ENCODE peak calls at places on chromosome 7, in seven cellular contexts. X, Q, U, A, J, T and M are unnamed samples.

GRCh38 chr7:151104411-151105235 is 18.3 kb downstream of the AGAP3 start:
- DNase-seq in X (no peak), Q (no peak), U (no peak), A (no peak), J (no peak), T (no peak), M (no peak)

GRCh38 chr7:102111758-102112119 is 174.9 kb upstream of the SH2B2 start:
- DNase-seq in X (no peak), Q (no peak), U (no peak), A (no peak), J (peak), T (peak), M (peak)

GRCh38 chr7:157613575-157614322 is 276.9 kb downstream of the DNAJB6 start:
- DNase-seq in X (no peak), Q (no peak), U (no peak), A (no peak), J (no peak), T (peak), M (peak)

GRCh38 chr7:98058186-98058585 is 48.5 kb upstream of the LMTK2 start:
- DNase-seq in X (no peak), Q (no peak), U (no peak), A (no peak), J (no peak), T (no peak), M (no peak)

GRCh38 chr7:29884399-29885272 is 78.3 kb downstream of the WIPF3 start:
- DNase-seq in X (no peak), Q (no peak), U (no peak), A (peak), J (peak), T (peak), M (no peak)

GRCh38 chr7:42550706-42551470 is 313.9 kb upstream of the GLI3 start:
- DNase-seq in X (no peak), Q (no peak), U (no peak), A (no peak), J (no peak), T (no peak), M (no peak)

GRCh38 chr7:129664029-129665012 is 52.8 kb downstream of the NRF1 start:
- DNase-seq in X (peak), Q (no peak), U (no peak), A (no peak), J (no peak), T (no peak), M (no peak)

GRCh38 chr7:155375337-155376277 is 77.9 kb downstream of the INSIG1 start:
- DNase-seq in X (no peak), Q (no peak), U (no peak), A (no peak), J (no peak), T (no peak), M (no peak)

GRCh38 chr7:111855842-111856227 is 293.5 kb upstream of the IMMP2L start:
- DNase-seq in X (peak), Q (no peak), U (no peak), A (no peak), J (no peak), T (no peak), M (no peak)

GRCh38 chr7:43234968-43235367 is 122.5 kb downstream of the HECW1 start:
- DNase-seq in X (no peak), Q (no peak), U (no peak), A (no peak), J (no peak), T (no peak), M (no peak)

GRCh38 chr7:68707958-68708357 is 890.3 kb upstream of the AUTS2 start:
- DNase-seq in X (no peak), Q (no peak), U (no peak), A (no peak), J (no peak), T (no peak), M (no peak)

GRCh38 chr7:1646957-1647891 is 22.9 kb upstream of the ELFN1 start:
- DNase-seq in X (no peak), Q (peak), U (no peak), A (peak), J (peak), T (no peak), M (no peak)

GRCh38 chr7:129675521-129675920 is 64.0 kb downstream of the NRF1 start:
- DNase-seq in X (no peak), Q (no peak), U (no peak), A (no peak), J (no peak), T (no peak), M (no peak)

GRCh38 chr7:129240119-129240815 is 15.4 kb downstream of the AHCYL2 start:
- DNase-seq in X (no peak), Q (no peak), U (no peak), A (no peak), J (no peak), T (no peak), M (no peak)

GRCh38 chr7:40847921-40848320 is 713.1 kb downstream of the SUGCT start:
- DNase-seq in X (no peak), Q (no peak), U (no peak), A (no peak), J (no peak), T (no peak), M (no peak)

GRCh38 chr7:131108212-131108980 is 219.3 kb upstream of the MKLN1 start:
- DNase-seq in X (peak), Q (no peak), U (no peak), A (peak), J (no peak), T (no peak), M (no peak)

GRCh38 chr7:94996331-94996730 is 88.9 kb downstream of the PPP1R9A start:
- DNase-seq in X (no peak), Q (no peak), U (no peak), A (no peak), J (no peak), T (no peak), M (no peak)

GRCh38 chr7:141362580-141363435 is 188.4 kb upstream of the AGK start:
- DNase-seq in X (peak), Q (no peak), U (no peak), A (no peak), J (no peak), T (no peak), M (no peak)

GRCh38 chr7:69609901-69610674 is 11.8 kb downstream of the AUTS2 start:
- DNase-seq in X (no peak), Q (no peak), U (no peak), A (no peak), J (no peak), T (no peak), M (no peak)

GRCh38 chr7:156499247-156499881 is 141.2 kb upstream of the RNF32 start:
- DNase-seq in X (no peak), Q (no peak), U (no peak), A (no peak), J (no peak), T (no peak), M (no peak)

GRCh38 chr7:47886412-47886811 is 61.9 kb downstream of the PKD1L1 start:
- DNase-seq in X (no peak), Q (no peak), U (no peak), A (no peak), J (no peak), T (no peak), M (no peak)

GRCh38 chr7:28615091-28615490 is 202.8 kb downstream of the CREB5 start:
- DNase-seq in X (peak), Q (no peak), U (no peak), A (no peak), J (no peak), T (no peak), M (no peak)

GRCh38 chr7:112937651-112938390 is 147.6 kb upstream of the TMEM168 start:
- DNase-seq in X (no peak), Q (no peak), U (no peak), A (no peak), J (no peak), T (no peak), M (no peak)

GRCh38 chr7:45203947-45204445 is 46.4 kb downstream of the RAMP3 start:
- DNase-seq in X (no peak), Q (no peak), U (no peak), A (no peak), J (no peak), T (no peak), M (no peak)

GRCh38 chr7:113636727-113637421 is 281.9 kb downstream of the PPP1R3A start:
- DNase-seq in X (no peak), Q (no peak), U (no peak), A (no peak), J (no peak), T (no peak), M (no peak)

GRCh38 chr7:108525327-108525984 is 479 bp downstream of the PNPLA8 start:
- DNase-seq in X (peak), Q (peak), U (no peak), A (no peak), J (no peak), T (no peak), M (no peak)

GRCh38 chr7:69177326-69177897 is 420.9 kb upstream of the AUTS2 start:
- DNase-seq in X (no peak), Q (peak), U (no peak), A (no peak), J (peak), T (no peak), M (no peak)

GRCh38 chr7:111056371-111056770 is 34.6 kb upstream of the LRRN3 start:
- DNase-seq in X (no peak), Q (no peak), U (no peak), A (no peak), J (no peak), T (no peak), M (no peak)

GRCh38 chr7:22731781-22732180 is 4.8 kb downstream of the IL6 start:
- DNase-seq in X (no peak), Q (no peak), U (no peak), A (no peak), J (no peak), T (no peak), M (no peak)

GRCh38 chr7:142407939-142408573 is 150.2 kb upstream of the PRSS58 start:
- DNase-seq in X (no peak), Q (no peak), U (no peak), A (no peak), J (no peak), T (no peak), M (no peak)

GRCh38 chr7:154744226-154744860 is 258.6 kb downstream of the PAXIP1 start:
- DNase-seq in X (peak), Q (no peak), U (no peak), A (peak), J (no peak), T (no peak), M (no peak)

GRCh38 chr7:80584778-80585177 is 53.7 kb upstream of the CD36 start:
- DNase-seq in X (peak), Q (peak), U (no peak), A (no peak), J (no peak), T (no peak), M (no peak)

GRCh38 chr7:73742753-73743641 is 4.4 kb upstream of the ABHD11 start:
- DNase-seq in X (peak), Q (no peak), U (no peak), A (peak), J (no peak), T (peak), M (peak)

DNA sequence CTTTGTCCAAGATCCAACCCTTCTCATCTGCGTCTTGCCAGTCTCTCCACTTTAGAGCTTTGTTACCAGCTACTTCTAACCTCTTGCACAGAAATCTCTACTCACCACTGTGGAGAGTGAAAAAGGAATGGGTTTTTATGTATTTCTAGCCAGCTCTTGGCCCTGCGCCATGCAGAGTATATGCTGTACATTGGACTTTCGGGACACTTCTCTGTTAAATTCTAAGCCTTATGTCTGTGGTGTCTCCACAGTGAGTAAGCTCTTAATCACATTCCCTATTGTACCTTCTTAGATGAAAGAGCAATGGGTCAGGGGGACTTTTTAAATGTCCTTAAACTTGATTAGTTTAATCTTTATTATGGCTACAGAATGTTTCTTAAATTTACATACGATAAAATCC is 253.0 kb upstream of the C7orf33 start:
- DNase-seq in X (no peak), Q (no peak), U (no peak), A (no peak), J (no peak), T (no peak), M (no peak)
- TF ChIP-seq POLR2A in X (no peak), Q (no peak), U (no peak), A (no peak), J (no peak), T (no peak), M (no peak)

DNA sequence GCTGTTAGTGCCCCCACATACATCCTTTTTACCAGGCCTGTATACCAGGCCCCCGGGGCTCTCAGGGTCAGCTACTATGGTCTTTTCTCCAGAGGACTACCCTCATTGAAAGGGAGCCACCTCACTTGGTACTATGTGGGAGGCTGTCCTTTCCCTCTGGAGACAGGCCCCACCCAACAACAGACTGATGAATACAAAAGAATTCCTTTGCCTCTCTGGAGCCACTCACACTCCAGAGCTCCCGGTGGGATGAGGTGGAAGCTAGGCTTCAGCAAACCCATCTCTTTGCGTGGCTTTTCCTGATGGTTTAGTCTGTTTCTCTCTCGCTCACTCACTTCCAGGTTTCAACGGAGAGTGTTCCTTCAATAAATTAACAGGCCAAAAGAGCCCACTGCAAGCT is 30.3 kb downstream of the ANKMY2 start:
- DNase-seq in X (no peak), Q (no peak), U (no peak), A (no peak), J (no peak), T (no peak), M (no peak)
- TF ChIP-seq CTCF in X (no peak), Q (no peak), U (no peak), A (no peak), J (no peak), T (no peak), M (no peak)

DNA sequence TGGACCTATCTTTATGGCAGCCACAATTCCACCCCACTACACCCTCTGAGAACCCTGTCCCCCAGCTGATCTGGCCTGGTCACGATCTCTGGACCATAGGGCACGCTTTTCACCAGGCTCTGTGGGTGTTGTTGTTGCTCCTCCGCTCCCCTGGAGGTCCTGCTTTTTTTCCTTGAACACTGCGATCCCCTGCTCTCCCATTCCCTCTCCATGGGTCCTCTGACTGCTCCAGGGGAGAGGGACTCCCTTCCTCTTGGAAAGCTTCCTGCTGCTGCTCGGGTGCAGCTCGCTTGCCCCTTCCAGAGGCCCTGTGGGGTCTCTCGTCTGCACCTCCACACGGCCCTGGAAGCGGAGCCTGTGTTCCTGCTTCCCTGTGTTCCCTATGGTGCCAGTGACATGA is 53.5 kb downstream of the SNX10 start:
- DNase-seq in X (no peak), Q (no peak), U (no peak), A (no peak), J (no peak), T (no peak), M (no peak)
- H3K27ac ChIP-seq in X (no peak), Q (no peak), U (no peak), A (no peak), J (no peak), T (no peak), M (no peak)

DNA sequence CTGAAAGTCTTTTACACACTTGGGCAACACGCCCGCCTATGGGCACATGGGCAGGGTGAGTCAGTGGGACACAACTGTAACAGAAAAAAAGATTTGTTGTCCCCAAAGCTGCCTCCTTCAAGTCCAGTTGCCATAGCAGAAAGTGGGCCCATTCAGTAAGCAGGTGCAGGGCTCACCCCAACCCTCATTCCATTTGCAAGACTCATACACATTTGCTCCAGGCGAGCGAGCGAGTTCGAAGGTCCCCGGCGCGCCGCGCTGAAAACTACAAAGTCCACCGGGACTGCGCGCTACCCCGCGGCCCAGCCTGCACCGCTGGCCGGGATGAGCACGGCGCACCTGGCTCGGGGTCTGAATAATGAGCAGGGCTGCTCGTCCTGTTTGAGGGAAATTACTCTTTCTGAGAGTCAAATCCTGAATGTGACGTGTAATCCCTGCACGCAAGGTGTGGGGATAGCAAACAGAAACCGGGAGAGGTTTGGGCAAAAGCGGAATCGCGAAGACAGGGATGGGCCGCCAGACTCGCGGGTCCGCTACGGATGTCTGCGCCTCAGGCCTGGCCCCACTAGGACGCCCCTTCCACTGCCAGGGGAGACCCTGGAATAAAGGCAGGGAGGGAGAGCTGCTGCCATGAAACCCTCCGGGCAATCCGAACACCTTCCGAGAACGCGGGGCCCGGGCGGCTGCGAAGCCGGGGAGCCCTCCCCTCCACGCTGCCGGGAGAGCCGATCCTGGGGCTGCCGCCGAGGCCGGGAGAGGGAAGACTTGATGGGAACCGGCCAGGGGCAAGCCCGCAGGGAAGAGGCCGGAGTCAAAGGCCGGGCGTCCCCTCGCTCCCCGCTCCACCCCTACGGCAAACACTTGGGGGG is 982 bp downstream of the COBL start:
- DNase-seq in X (peak), Q (peak), U (no peak), A (peak), J (no peak), T (peak), M (peak)
- TF ChIP-seq POLR2A in X (no peak), Q (peak), U (no peak), A (no peak), J (no peak), T (no peak), M (peak)

GRCh38 chr7:88964418-88964817 is 168.9 kb upstream of the TEX47 start:
- DNase-seq in X (no peak), Q (no peak), U (no peak), A (no peak), J (no peak), T (no peak), M (no peak)
- TF ChIP-seq CTCF in X (no peak), Q (no peak), U (no peak), A (no peak), J (no peak), T (no peak), M (no peak)